ENCODE peak calls at places on chromosomes 1 and 21, in four cellular contexts. One of them, this sample, is unnamed.

GRCh38 chr1:37797750-37798345 is 4.2 kb downstream of the MANEAL start:
- DNase-seq in K562: no peak
- DNase-seq in GM12878: no peak
- DNase-seq in HepG2: no peak
- DNase-seq in this sample: no peak

GRCh38 chr1:44339731-44340130 is 15.3 kb downstream of the ERI3 start:
- DNase-seq in K562: no peak
- DNase-seq in GM12878: no peak
- DNase-seq in HepG2: no peak
- DNase-seq in this sample: no peak

GRCh38 chr1:77514871-77515776 is 167.3 kb downstream of the ZZZ3 start:
- DNase-seq in K562: no peak
- DNase-seq in GM12878: no peak
- DNase-seq in HepG2: peak
- DNase-seq in this sample: peak

GRCh38 chr1:228362141-228362883 is 44.3 kb downstream of the TRIM11 start:
- DNase-seq in K562: no peak
- DNase-seq in GM12878: no peak
- DNase-seq in HepG2: no peak
- DNase-seq in this sample: no peak

GRCh38 chr1:165073402-165074007 is 283.0 kb downstream of the LMX1A start:
- DNase-seq in K562: peak
- DNase-seq in GM12878: no peak
- DNase-seq in HepG2: peak
- DNase-seq in this sample: no peak

GRCh38 chr1:157377216-157377821 is 175.0 kb downstream of the FCRL5 start:
- DNase-seq in K562: no peak
- DNase-seq in GM12878: no peak
- DNase-seq in HepG2: peak
- DNase-seq in this sample: peak

GRCh38 chr1:152347116-152347728 is 12.6 kb downstream of the FLG2 start:
- DNase-seq in K562: peak
- DNase-seq in GM12878: peak
- DNase-seq in HepG2: peak
- DNase-seq in this sample: peak

GRCh38 chr1:96634863-96635262 is 86.7 kb upstream of the PTBP2 start:
- DNase-seq in K562: no peak
- DNase-seq in GM12878: no peak
- DNase-seq in HepG2: no peak
- DNase-seq in this sample: no peak

GRCh38 chr1:89041055-89041707 is 18.5 kb upstream of the GBP3 start:
- DNase-seq in K562: no peak
- DNase-seq in GM12878: peak
- DNase-seq in HepG2: no peak
- DNase-seq in this sample: no peak

GRCh38 chr1:206833131-206833530 is 32.3 kb upstream of the IL20 start:
- DNase-seq in K562: no peak
- DNase-seq in GM12878: no peak
- DNase-seq in HepG2: no peak
- DNase-seq in this sample: no peak

GRCh38 chr1:152050886-152051764 is 14.3 kb upstream of the S100A11 start:
- DNase-seq in K562: peak
- DNase-seq in GM12878: no peak
- DNase-seq in HepG2: no peak
- DNase-seq in this sample: no peak

GRCh38 chr1:246297314-246298273 is 209.5 kb downstream of the SMYD3 start:
- DNase-seq in K562: no peak
- DNase-seq in GM12878: no peak
- DNase-seq in HepG2: no peak
- DNase-seq in this sample: no peak

GRCh38 chr1:212692774-212693644 is 6.6 kb downstream of the BATF3 start:
- DNase-seq in K562: no peak
- DNase-seq in GM12878: no peak
- DNase-seq in HepG2: no peak
- DNase-seq in this sample: no peak

GRCh38 chr21:36732217-36732616 is 33.3 kb downstream of the SIM2 start:
- DNase-seq in K562: peak
- DNase-seq in GM12878: no peak
- DNase-seq in HepG2: no peak
- DNase-seq in this sample: no peak

GRCh38 chr21:32412162-32412997 is at the start of gene EVA1C:
- DNase-seq in K562: no peak
- DNase-seq in GM12878: no peak
- DNase-seq in HepG2: no peak
- DNase-seq in this sample: peak

DNA sequence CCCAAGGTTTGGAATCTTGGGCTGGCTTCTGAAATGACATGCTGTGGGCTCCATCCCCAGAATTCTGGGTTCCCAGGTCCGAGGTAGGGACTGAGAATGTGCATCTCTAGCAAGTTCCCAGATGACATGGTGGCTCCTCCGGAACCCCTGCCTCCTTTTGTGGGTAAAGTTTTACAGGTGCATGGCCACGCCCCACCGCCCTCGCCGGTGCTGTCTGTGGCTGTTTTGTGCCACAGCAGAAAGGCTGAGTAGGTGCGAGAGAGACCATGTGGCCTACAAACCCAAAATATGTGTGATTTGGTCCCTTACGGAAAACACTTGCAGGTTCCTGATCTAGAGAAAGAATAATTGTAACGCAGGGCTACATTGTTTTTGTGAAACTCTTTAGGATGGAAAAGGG is 30.9 kb downstream of the SKI start:
- DNase-seq in K562: no peak
- DNase-seq in GM12878: no peak
- DNase-seq in HepG2: no peak
- DNase-seq in this sample: no peak
- TF ChIP-seq NR2C2 in K562: no peak
- TF ChIP-seq NR2C2 in GM12878: no peak
- TF ChIP-seq NR2C2 in HepG2: no peak
- TF ChIP-seq NR2C2 in this sample: no peak

GRCh38 chr1:232046531-232047283 is 420.1 kb downstream of the DISC1 start:
- DNase-seq in K562: no peak
- DNase-seq in GM12878: no peak
- DNase-seq in HepG2: no peak
- DNase-seq in this sample: no peak
- TF ChIP-seq CREM in K562: no peak
- TF ChIP-seq CREM in GM12878: no peak
- TF ChIP-seq CREM in HepG2: no peak
- TF ChIP-seq CREM in this sample: no peak

GRCh38 chr1:184802739-184803492 is 48.3 kb upstream of the EDEM3 start:
- DNase-seq in K562: no peak
- DNase-seq in GM12878: no peak
- DNase-seq in HepG2: no peak
- DNase-seq in this sample: no peak
- TF ChIP-seq CBFB in K562: no peak
- TF ChIP-seq CBFB in GM12878: no peak
- TF ChIP-seq CBFB in HepG2: no peak
- TF ChIP-seq CBFB in this sample: no peak

DNA sequence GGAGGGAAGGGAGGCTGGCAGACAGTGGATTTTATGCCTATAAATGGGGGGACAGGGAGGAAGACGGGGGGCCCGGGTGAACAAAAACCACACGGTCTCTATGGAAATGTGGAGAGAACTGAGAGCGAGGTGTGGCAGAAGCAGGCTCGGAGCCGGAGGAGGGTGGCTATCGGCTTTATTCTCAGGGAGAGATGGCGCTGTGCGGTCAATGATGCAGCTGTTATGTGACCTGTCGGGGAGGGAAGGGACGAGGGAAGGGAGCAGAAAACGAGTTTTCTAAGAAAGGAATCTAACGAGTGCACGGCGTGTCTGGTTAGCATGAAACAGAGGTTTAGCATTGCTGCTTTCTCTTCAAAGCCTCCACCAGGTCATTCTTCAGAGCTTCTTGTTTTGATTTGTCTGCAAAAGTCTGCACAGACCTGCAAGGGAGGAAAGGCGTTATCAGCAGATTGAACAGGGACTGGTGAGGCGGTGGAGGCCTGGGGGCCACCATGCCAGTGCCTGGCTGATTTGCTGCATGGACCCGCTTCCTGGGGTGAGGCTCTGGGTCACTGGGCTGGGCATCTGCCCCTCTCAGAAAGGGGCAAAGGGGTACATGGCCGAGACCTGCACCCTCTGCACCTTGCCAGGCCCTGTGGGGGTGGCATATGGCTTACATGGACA is 27.2 kb downstream of the SLC66A1 start:
- DNase-seq in K562: no peak
- DNase-seq in GM12878: no peak
- DNase-seq in HepG2: no peak
- DNase-seq in this sample: no peak
- TF ChIP-seq NR2C2 in K562: no peak
- TF ChIP-seq NR2C2 in GM12878: no peak
- TF ChIP-seq NR2C2 in HepG2: no peak
- TF ChIP-seq NR2C2 in this sample: no peak

GRCh38 chr1:31989964-31990363 is 23.7 kb upstream of the KHDRBS1 start:
- DNase-seq in K562: no peak
- DNase-seq in GM12878: no peak
- DNase-seq in HepG2: no peak
- DNase-seq in this sample: no peak
- TF ChIP-seq CREM in K562: no peak
- TF ChIP-seq CREM in GM12878: no peak
- TF ChIP-seq CREM in HepG2: no peak
- TF ChIP-seq CREM in this sample: no peak

GRCh38 chr1:230350208-230350921 is 75.8 kb downstream of the PGBD5 start:
- DNase-seq in K562: no peak
- DNase-seq in GM12878: no peak
- DNase-seq in HepG2: no peak
- DNase-seq in this sample: no peak
- TF ChIP-seq CBFB in K562: no peak
- TF ChIP-seq CBFB in GM12878: no peak
- TF ChIP-seq CBFB in HepG2: no peak
- TF ChIP-seq CBFB in this sample: no peak

GRCh38 chr1:178102218-178102617 is 8.3 kb downstream of the RASAL2 start:
- DNase-seq in K562: no peak
- DNase-seq in GM12878: no peak
- DNase-seq in HepG2: peak
- DNase-seq in this sample: no peak

GRCh38 chr1:178101266-178101630 is 7.3 kb downstream of the RASAL2 start:
- DNase-seq in K562: no peak
- DNase-seq in GM12878: no peak
- DNase-seq in HepG2: no peak
- DNase-seq in this sample: no peak

GRCh38 chr1:178096421-178096820 is 2.5 kb downstream of the RASAL2 start:
- DNase-seq in K562: no peak
- DNase-seq in GM12878: no peak
- DNase-seq in HepG2: no peak
- DNase-seq in this sample: no peak

GRCh38 chr1:178098262-178098661 is 4.4 kb downstream of the RASAL2 start:
- DNase-seq in K562: no peak
- DNase-seq in GM12878: no peak
- DNase-seq in HepG2: no peak
- DNase-seq in this sample: no peak

GRCh38 chr1:178101654-178102053 is 7.8 kb downstream of the RASAL2 start:
- DNase-seq in K562: no peak
- DNase-seq in GM12878: no peak
- DNase-seq in HepG2: no peak
- DNase-seq in this sample: no peak
- TF ChIP-seq NR2C2 in K562: no peak
- TF ChIP-seq NR2C2 in GM12878: no peak
- TF ChIP-seq NR2C2 in HepG2: no peak
- TF ChIP-seq NR2C2 in this sample: no peak